ENCODE peak calls at places on chromosomes 2 and 18, in nine cellular contexts. B is GM03348; M is fibroblast of mammary gland; Z is EL; K is activated T-helper 1 cell treated with anti-CD3 and anti-CD28 coated beads, Interleukin-2, amount 50 U/mL, for 16 hours; X is nephron progenitor cell; P is HTR-8/SVneo; A is Caki2; V is NCI-H1105. N is an unnamed sample.

GRCh38 chr2:127093648-127094210 is 13.2 kb downstream of the BIN1 start:
- DNase-seq in B (no peak), M (no peak), Z (no peak), K (no peak), X (no peak), P (no peak), A (no peak), V (no peak), N (no peak)

GRCh38 chr2:152766908-152767307 is 48.5 kb downstream of the ARL6IP6 start:
- DNase-seq in B (no peak), M (peak; percentile 67), Z (peak; percentile 15), K (no peak), X (no peak), P (no peak), A (no peak), V (no peak), N (no peak)

GRCh38 chr2:127857494-127857818 is 499 bp downstream of the POLR2D start:
- DNase-seq in B (no peak), M (peak; percentile 7), Z (peak; percentile 31), K (no peak), X (peak; percentile 7), P (no peak), A (no peak), V (no peak), N (peak; percentile 52)

GRCh38 chr2:196276421-196276820 is 105.0 kb upstream of the STK17B start:
- DNase-seq in B (no peak), M (no peak), Z (no peak), K (no peak), X (no peak), P (no peak), A (no peak), V (no peak), N (no peak)

GRCh38 chr2:215141706-215142105 is 3.3 kb upstream of the ABCA12 start:
- DNase-seq in B (no peak), M (peak; percentile 34), Z (no peak), K (no peak), X (no peak), P (no peak), A (no peak), V (no peak), N (no peak)

GRCh38 chr18:49563130-49563540 is 1.3 kb downstream of the LIPG start:
- DNase-seq in B (no peak), M (peak; percentile 26), Z (no peak), K (no peak), X (no peak), P (no peak), A (peak; percentile 17), V (no peak), N (no peak)

GRCh38 chr2:45691152-45691551 is 39.7 kb downstream of the PRKCE start:
- DNase-seq in B (no peak), M (no peak), Z (no peak), K (no peak), X (no peak), P (no peak), A (no peak), V (no peak), N (peak; percentile 15)

GRCh38 chr2:98479959-98480524 is 35.4 kb downstream of the INPP4A start:
- DNase-seq in B (peak; percentile 79), M (peak; percentile 90), Z (peak; percentile 71), K (peak; percentile 29), X (no peak), P (peak; percentile 65), A (peak; percentile 47), V (peak; percentile 92), N (no peak)

GRCh38 chr18:70294471-70295191 is 5.8 kb downstream of the SOCS6 start:
- DNase-seq in B (no peak), M (no peak), Z (no peak), K (no peak), X (no peak), P (no peak), A (no peak), V (no peak), N (no peak)

GRCh38 chr2:224163573-224164307 is 124.7 kb upstream of the SERPINE2 start:
- DNase-seq in B (no peak), M (peak; percentile 33), Z (peak; percentile 55), K (no peak), X (no peak), P (no peak), A (peak; percentile 55), V (no peak), N (no peak)

GRCh38 chr2:125167820-125168219 is 1142.7 kb downstream of the CNTNAP5 start:
- DNase-seq in B (no peak), M (peak; percentile 82), Z (no peak), K (no peak), X (no peak), P (no peak), A (peak; percentile 4), V (no peak), N (no peak)

GRCh38 chr2:162073776-162074578 is at the start of gene DPP4:
- DNase-seq in B (peak; percentile 68), M (peak; percentile 20), Z (peak; percentile 54), K (peak; percentile 29), X (peak; percentile 71), P (no peak), A (peak; percentile 67), V (peak; percentile 20), N (peak; percentile 84)

N was measured in GM13977.